ENCODE peak calls at places on chromosomes 13 and 19, in eight cellular contexts. U is left lung, I is heart right ventricle, Y is keratinocyte, A is HCT116, M is heart left ventricle, G is left ventricle myocardium inferior, W is ovary. F is an unnamed sample.

GRCh38 chr13:91768746-91769145 is 370.3 kb downstream of the GPC5 start:
- DNase-seq in U (no peak), I (no peak), Y (no peak), A (no peak), M (no peak), G (no peak), W (no peak), F (no peak)

GRCh38 chr19:13299838-13300237 is 149.6 kb downstream of the IER2 start:
- DNase-seq in U (no peak), I (no peak), Y (no peak), A (no peak), M (no peak), G (no peak), W (no peak), F (no peak)

GRCh38 chr13:50631041-50631440 is 212.5 kb downstream of the DLEU7 start:
- DNase-seq in U (no peak), I (no peak), Y (no peak), A (no peak), M (no peak), G (no peak), W (no peak), F (no peak)

GRCh38 chr13:102235689-102236088 is 166.2 kb downstream of the FGF14 start:
- DNase-seq in U (no peak), I (no peak), Y (no peak), A (no peak), M (no peak), G (no peak), W (no peak), F (no peak)

GRCh38 chr19:11195169-11195568 is 2.2 kb downstream of the KANK2 start:
- DNase-seq in U (no peak), I (peak; percentile 52), Y (no peak), A (no peak), M (peak; percentile 47), G (peak; percentile 51), W (no peak), F (peak; percentile 81)

GRCh38 chr13:107360010-107360409 is 792.1 kb upstream of the ARGLU1 start:
- DNase-seq in U (no peak), I (no peak), Y (no peak), A (no peak), M (no peak), G (no peak), W (no peak), F (no peak)

GRCh38 chr19:19588546-19588945 is 29.9 kb downstream of the PBX4 start:
- DNase-seq in U (no peak), I (no peak), Y (no peak), A (no peak), M (no peak), G (no peak), W (no peak), F (no peak)

GRCh38 chr13:26502826-26503225 is 54.7 kb upstream of the WASF3 start:
- DNase-seq in U (no peak), I (no peak), Y (no peak), A (no peak), M (no peak), G (no peak), W (no peak), F (no peak)

GRCh38 chr13:75749407-75749806 is 113.3 kb downstream of the LMO7 start:
- DNase-seq in U (no peak), I (no peak), Y (no peak), A (no peak), M (no peak), G (no peak), W (no peak), F (peak; percentile 53)

GRCh38 chr13:111202745-111203144 is 87.6 kb downstream of the ARHGEF7 start:
- DNase-seq in U (no peak), I (no peak), Y (no peak), A (peak; percentile 6), M (peak; percentile 62), G (no peak), W (peak; percentile 63), F (no peak)

GRCh38 chr13:97974773-97975172 is 21.3 kb downstream of the IPO5 start:
- DNase-seq in U (no peak), I (no peak), Y (no peak), A (no peak), M (no peak), G (no peak), W (no peak), F (no peak)

GRCh38 chr13:97977376-97977705 is 23.9 kb downstream of the IPO5 start:
- DNase-seq in U (no peak), I (no peak), Y (no peak), A (no peak), M (no peak), G (no peak), W (no peak), F (no peak)

GRCh38 chr13:97975280-97975850 is 21.9 kb downstream of the IPO5 start:
- DNase-seq in U (no peak), I (no peak), Y (no peak), A (no peak), M (no peak), G (no peak), W (no peak), F (no peak)

GRCh38 chr13:97976551-97977375 is 23.3 kb downstream of the IPO5 start:
- DNase-seq in U (peak; percentile 86), I (peak; percentile 36), Y (no peak), A (no peak), M (no peak), G (no peak), W (peak; percentile 32), F (peak; percentile 82)

DNA sequence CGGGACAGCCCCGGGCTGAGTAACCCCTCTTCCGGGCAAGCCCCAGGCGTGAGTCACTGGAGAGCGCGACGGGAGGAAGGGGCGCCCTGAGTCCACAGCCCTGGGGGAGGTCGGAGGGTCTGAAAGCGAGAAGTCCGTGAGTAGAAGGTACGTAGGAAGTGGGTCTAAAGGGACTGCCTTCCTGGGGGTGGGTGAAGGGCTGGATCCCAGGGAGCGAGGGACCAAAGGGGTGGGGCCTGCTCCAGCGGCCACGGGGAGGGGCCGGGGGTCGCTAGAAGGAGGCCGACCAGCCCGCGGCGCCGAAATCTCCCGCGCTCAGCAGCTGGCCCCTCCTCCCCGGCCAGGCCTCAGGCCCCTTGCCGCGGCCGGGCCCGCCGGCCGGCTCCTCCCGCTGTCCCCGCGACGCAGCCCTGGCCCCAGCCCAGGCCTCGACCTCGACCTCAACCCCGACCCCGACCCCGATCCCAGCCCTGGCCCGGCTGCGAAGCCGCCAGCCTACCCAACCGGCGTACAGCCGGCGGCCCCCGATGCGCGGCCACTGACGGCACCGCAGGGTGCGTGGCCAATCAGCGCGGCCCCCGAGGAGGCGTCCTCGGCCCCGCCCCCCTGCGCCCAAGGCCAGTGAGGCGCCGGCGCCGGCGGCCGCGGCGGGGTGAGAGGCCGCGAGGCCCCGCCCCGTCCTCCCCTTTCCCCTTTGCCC is 22.5 kb downstream of the IPO5 start:
- DNase-seq in U (peak; percentile 97), I (peak; percentile 93), Y (no peak), A (peak; percentile 42), M (peak; percentile 92), G (peak; percentile 92), W (peak; percentile 93), F (peak; percentile 97)
- H3K4me1 ChIP-seq in U (peaks cover 7% of the 10 kb centered on the region), I (peaks cover 10% of the 10 kb centered on the region), Y (peaks cover 23% of the 10 kb centered on the region), A (peaks cover 30% of the 10 kb centered on the region), M (peaks cover 5% of the 10 kb centered on the region), G (peaks cover 37% of the 10 kb centered on the region), W (no peaks in the 10 kb centered on the region), F (peaks cover 7% of the 10 kb centered on the region)

GRCh38 chr19:57830071-57830602 is at the start of gene ZNF587B:
- DNase-seq in U (peak; percentile 81), I (peak; percentile 78), Y (peak; percentile 61), A (peak; percentile 36), M (peak; percentile 76), G (peak; percentile 82), W (peak; percentile 79), F (peak; percentile 85)
- TF ChIP-seq CTCF in U (peak; percentile 15), I (peak; percentile 36), Y (peak; percentile 39), A (peak; percentile 31), M (peak; percentile 41), G (peak; percentile 48), W (peak; percentile 58), F (peak; percentile 11)

DNA sequence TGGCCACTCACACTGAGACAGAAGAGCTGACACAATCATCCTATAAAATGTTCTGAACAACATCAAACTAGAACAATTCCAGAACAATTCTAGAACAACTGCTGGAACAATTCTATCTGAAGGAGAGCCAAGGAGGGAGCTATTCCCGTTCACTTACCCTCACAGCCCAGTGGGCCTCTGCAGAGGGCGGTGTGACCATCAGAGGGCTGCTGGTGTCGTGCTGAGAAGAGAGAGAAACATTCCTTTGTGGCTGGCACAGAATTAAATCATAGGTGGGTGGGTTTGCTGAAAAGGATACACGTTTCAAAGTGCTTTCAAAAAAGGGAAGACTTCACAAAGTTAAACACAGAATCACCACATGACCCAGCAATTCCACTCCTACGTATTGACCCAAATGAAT is 35.0 kb downstream of the EPS15L1 start:
- DNase-seq in U (peak; percentile 8), I (no peak), Y (no peak), A (no peak), M (no peak), G (no peak), W (no peak), F (no peak)
- H3K4me1 ChIP-seq in U (peaks cover 10% of the 10 kb centered on the region), I (peaks cover 43% of the 10 kb centered on the region), Y (no peaks in the 10 kb centered on the region), A (no peaks in the 10 kb centered on the region), M (peaks cover 25% of the 10 kb centered on the region), G (peaks cover 58% of the 10 kb centered on the region), W (peaks cover 17% of the 10 kb centered on the region), F (peaks cover 17% of the 10 kb centered on the region)

GRCh38 chr19:2723345-2723715 is 2.2 kb upstream of the DIRAS1 start:
- DNase-seq in U (no peak), I (no peak), Y (no peak), A (no peak), M (no peak), G (no peak), W (no peak), F (no peak)

GRCh38 chr19:2721570-2722540 is 683 bp upstream of the DIRAS1 start:
- DNase-seq in U (no peak), I (no peak), Y (no peak), A (no peak), M (no peak), G (no peak), W (no peak), F (peak; percentile 70)

GRCh38 chr19:2723747-2724146 is 2.6 kb upstream of the DIRAS1 start:
- DNase-seq in U (no peak), I (no peak), Y (no peak), A (no peak), M (no peak), G (no peak), W (no peak), F (no peak)

GRCh38 chr19:2724148-2724557 is 3.0 kb upstream of the DIRAS1 start:
- DNase-seq in U (no peak), I (no peak), Y (no peak), A (no peak), M (no peak), G (no peak), W (no peak), F (no peak)

DNA sequence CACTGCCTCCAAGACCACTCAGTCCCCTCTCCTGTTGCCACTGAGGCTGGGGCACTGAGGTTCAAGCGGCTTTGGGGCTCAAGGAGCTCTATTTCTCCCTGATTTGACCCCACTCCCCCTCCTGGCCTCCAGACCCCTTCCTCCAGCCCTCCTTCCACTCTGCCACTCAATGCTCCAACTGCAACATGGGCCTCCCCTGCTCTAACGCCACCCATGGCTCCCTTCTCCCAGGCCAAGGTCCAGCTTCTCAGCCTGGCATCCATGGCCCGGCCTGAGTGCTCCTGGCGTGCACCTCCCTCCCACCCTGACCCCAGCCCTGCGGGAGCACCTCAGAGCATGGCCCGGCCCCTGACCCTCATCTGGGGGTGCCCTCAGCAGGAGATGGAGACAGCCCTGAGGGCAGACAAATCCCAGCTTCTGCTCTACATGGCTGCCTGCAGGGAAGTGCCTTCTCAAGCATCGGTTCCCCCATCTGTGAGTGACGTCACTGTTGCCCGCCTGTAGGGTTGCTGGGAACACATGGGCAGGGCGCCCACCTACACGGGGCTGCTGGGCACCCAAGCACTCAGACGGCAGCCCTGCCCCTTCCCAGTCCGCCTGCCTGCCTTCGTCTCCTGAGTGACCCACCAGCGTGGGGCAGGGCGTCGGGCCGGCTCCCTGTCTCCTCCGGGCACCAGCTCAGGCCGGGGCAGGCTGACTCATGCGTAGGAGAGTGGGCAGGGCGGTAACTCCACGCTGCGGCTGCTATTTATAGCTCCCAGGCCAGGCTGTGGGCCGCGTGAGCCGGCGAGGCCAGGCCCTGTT is 1.6 kb upstream of the DIRAS1 start:
- DNase-seq in U (peak; percentile 85), I (peak; percentile 74), Y (no peak), A (no peak), M (peak; percentile 71), G (peak; percentile 73), W (peak; percentile 81), F (peak; percentile 94)
- TF ChIP-seq CTCF in U (no peak), I (no peak), Y (no peak), A (no peak), M (no peak), G (no peak), W (no peak), F (no peak)

F was measured in kidney.